ENCODE peak calls at places on chromosomes 4 and X, in five cellular contexts. O is sciatic nerve; I is left ventricle myocardium inferior; E is stimulated activated CD4-positive, alpha-beta T cell treated with anti-CD3 and anti-CD28 coated beads, TNF-alpha, amount 100 ng/mL, for 48 hours; N is NCI-H1417. W is an unnamed sample.

GRCh38 chrX:104282326-104282725 is 27.6 kb upstream of the ESX1 start:
- DNase-seq in N (no peak), I (no peak), O (no peak), E (no peak), W (no peak)

GRCh38 chr4:109213056-109213455 is 89.4 kb downstream of the COL25A1 start:
- DNase-seq in O (no peak), E (no peak), N (no peak), I (no peak), W (no peak)

GRCh38 chrX:151727346-151727745 is 7.2 kb upstream of the CNGA2 start:
- DNase-seq in E (no peak), N (no peak), O (peak; percentile 4), I (no peak), W (no peak)

GRCh38 chr4:159547645-159548308 is 444.9 kb downstream of the RAPGEF2 start:
- DNase-seq in E (no peak), N (no peak), I (no peak), O (no peak), W (no peak)

GRCh38 chr4:154399259-154399974 is 92.2 kb downstream of the DCHS2 start:
- DNase-seq in I (no peak), O (no peak), N (no peak), E (no peak), W (no peak)

GRCh38 chr4:57156242-57156990 is 46.2 kb upstream of the IGFBP7 start:
- DNase-seq in N (no peak), E (no peak), I (no peak), O (no peak), W (no peak)

GRCh38 chrX:74550295-74550802 is 64.1 kb downstream of the RLIM start:
- DNase-seq in E (peak; percentile 87), I (peak; percentile 80), O (peak; percentile 91), N (peak; percentile 75), W (peak; percentile 90)

GRCh38 chrX:153905481-153906095 is 1.1 kb downstream of the AVPR2 start:
- DNase-seq in E (no peak), O (peak; percentile 60), I (no peak), N (no peak), W (no peak)

GRCh38 chr4:37682701-37683401 is 3.3 kb downstream of the RELL1 start:
- DNase-seq in E (no peak), O (no peak), N (no peak), I (no peak), W (no peak)

GRCh38 chrX:42384956-42385355 is 393.0 kb downstream of the PPP1R2C start:
- DNase-seq in N (no peak), O (no peak), I (no peak), E (no peak), W (no peak)

GRCh38 chrX:1581132-1581531 is 10.3 kb upstream of the AKAP17A start:
- DNase-seq in N (peak; percentile 8), I (no peak), O (no peak), E (peak; percentile 80), W (no peak)

GRCh38 chr4:112765317-112765989 is 128.5 kb downstream of the LARP7 start:
- DNase-seq in N (peak; percentile 3), O (no peak), I (no peak), E (no peak), W (no peak)

GRCh38 chr4:7301846-7302630 is 109.7 kb downstream of the SORCS2 start:
- DNase-seq in E (no peak), N (no peak), I (no peak), O (no peak), W (peak; percentile 64)

GRCh38 chrX:9670136-9670905 is 95.3 kb downstream of the GPR143 start:
- DNase-seq in E (no peak), I (no peak), N (no peak), O (no peak), W (no peak)

GRCh38 chrX:93695981-93696380 is 22.0 kb downstream of the FAM133A start:
- DNase-seq in O (no peak), N (no peak), I (no peak), E (no peak), W (no peak)

GRCh38 chr4:155809835-155810234 is 51.0 kb downstream of the GUCY1B1 start:
- DNase-seq in I (no peak), O (no peak), N (peak; percentile 43), E (peak; percentile 3), W (no peak)

GRCh38 chr4:176205299-176205698 is 9.9 kb upstream of the SPATA4 start:
- DNase-seq in O (no peak), E (no peak), N (no peak), I (no peak), W (no peak)

GRCh38 chr4:3234171-3235029 is 14.6 kb upstream of the MSANTD1 start:
- DNase-seq in N (no peak), I (no peak), O (no peak), E (no peak), W (no peak)

GRCh38 chrX:118218079-118218478 is 101.5 kb upstream of the KLHL13 start:
- DNase-seq in E (no peak), N (no peak), O (no peak), I (no peak), W (no peak)

GRCh38 chrX:96771500-96771899 is 86.9 kb downstream of the DIAPH2 start:
- DNase-seq in O (no peak), E (no peak), I (no peak), N (no peak), W (no peak)

GRCh38 chr4:52376107-52376704 is 282.9 kb downstream of the USP46 start:
- DNase-seq in N (peak; percentile 68), I (no peak), E (peak; percentile 4), O (no peak), W (no peak)

W was measured in Right ventricle myocardium inferior.